ENCODE peak calls at places on chromosomes 16 and 17, in six cellular contexts. One of them, this sample, is unnamed.

GRCh38 chr17:59435238-59435637 is 103.8 kb downstream of the YPEL2 start:
- DNase-seq in endothelial cell: no peak
- DNase-seq in stimulated activated CD4-positive, alpha-beta T cell treated with anti-CD3 and anti-CD28 coated beads, TNF-alpha, amount 100 ng/mL, for 48 hours: no peak
- DNase-seq in hypothalamus: no peak
- DNase-seq in activated gamma-delta T cell: no peak
- DNase-seq in uterus: no peak
- DNase-seq in this sample: no peak

GRCh38 chr17:73585583-73585982 is 58.7 kb downstream of the SDK2 start:
- DNase-seq in hypothalamus: no peak
- DNase-seq in activated gamma-delta T cell: no peak
- DNase-seq in stimulated activated CD4-positive, alpha-beta T cell treated with anti-CD3 and anti-CD28 coated beads, TNF-alpha, amount 100 ng/mL, for 48 hours: no peak
- DNase-seq in endothelial cell: no peak
- DNase-seq in uterus: no peak
- DNase-seq in this sample: no peak

GRCh38 chr16:1398826-1399581 is 15.5 kb downstream of the UNKL start:
- DNase-seq in uterus: no peak
- DNase-seq in hypothalamus: no peak
- DNase-seq in stimulated activated CD4-positive, alpha-beta T cell treated with anti-CD3 and anti-CD28 coated beads, TNF-alpha, amount 100 ng/mL, for 48 hours: no peak
- DNase-seq in activated gamma-delta T cell: no peak
- DNase-seq in endothelial cell: no peak
- DNase-seq in this sample: no peak

GRCh38 chr16:68247400-68247799 is 2.2 kb downstream of the PLA2G15 start:
- DNase-seq in hypothalamus: no peak
- DNase-seq in stimulated activated CD4-positive, alpha-beta T cell treated with anti-CD3 and anti-CD28 coated beads, TNF-alpha, amount 100 ng/mL, for 48 hours: no peak
- DNase-seq in uterus: no peak
- DNase-seq in activated gamma-delta T cell: no peak
- DNase-seq in endothelial cell: no peak
- DNase-seq in this sample: no peak

GRCh38 chr17:60353773-60354172 is 38.2 kb downstream of the USP32 start:
- DNase-seq in endothelial cell: no peak
- DNase-seq in hypothalamus: no peak
- DNase-seq in activated gamma-delta T cell: no peak
- DNase-seq in stimulated activated CD4-positive, alpha-beta T cell treated with anti-CD3 and anti-CD28 coated beads, TNF-alpha, amount 100 ng/mL, for 48 hours: no peak
- DNase-seq in uterus: no peak
- DNase-seq in this sample: no peak

GRCh38 chr16:85068746-85069145 is 41.2 kb downstream of the KIAA0513 start:
- DNase-seq in endothelial cell: no peak
- DNase-seq in uterus: no peak
- DNase-seq in activated gamma-delta T cell: no peak
- DNase-seq in hypothalamus: no peak
- DNase-seq in stimulated activated CD4-positive, alpha-beta T cell treated with anti-CD3 and anti-CD28 coated beads, TNF-alpha, amount 100 ng/mL, for 48 hours: no peak
- DNase-seq in this sample: no peak

GRCh38 chr16:58011652-58012051 is 10.4 kb downstream of the USB1 start:
- DNase-seq in hypothalamus: no peak
- DNase-seq in uterus: no peak
- DNase-seq in endothelial cell: no peak
- DNase-seq in stimulated activated CD4-positive, alpha-beta T cell treated with anti-CD3 and anti-CD28 coated beads, TNF-alpha, amount 100 ng/mL, for 48 hours: no peak
- DNase-seq in activated gamma-delta T cell: no peak
- DNase-seq in this sample: no peak

GRCh38 chr17:5492970-5493369 is 6.6 kb downstream of the MIS12 start:
- DNase-seq in uterus: no peak
- DNase-seq in endothelial cell: no peak
- DNase-seq in hypothalamus: no peak
- DNase-seq in activated gamma-delta T cell: no peak
- DNase-seq in stimulated activated CD4-positive, alpha-beta T cell treated with anti-CD3 and anti-CD28 coated beads, TNF-alpha, amount 100 ng/mL, for 48 hours: no peak
- DNase-seq in this sample: no peak

GRCh38 chr16:78142784-78143183 is 43.3 kb downstream of the WWOX start:
- DNase-seq in activated gamma-delta T cell: no peak
- DNase-seq in hypothalamus: no peak
- DNase-seq in stimulated activated CD4-positive, alpha-beta T cell treated with anti-CD3 and anti-CD28 coated beads, TNF-alpha, amount 100 ng/mL, for 48 hours: no peak
- DNase-seq in endothelial cell: no peak
- DNase-seq in uterus: no peak
- DNase-seq in this sample: no peak

GRCh38 chr17:2380225-2380922 is 20.5 kb downstream of the MNT start:
- DNase-seq in endothelial cell: no peak
- DNase-seq in stimulated activated CD4-positive, alpha-beta T cell treated with anti-CD3 and anti-CD28 coated beads, TNF-alpha, amount 100 ng/mL, for 48 hours: no peak
- DNase-seq in uterus: no peak
- DNase-seq in hypothalamus: no peak
- DNase-seq in activated gamma-delta T cell: no peak
- DNase-seq in this sample: no peak

GRCh38 chr17:40317345-40317873 is 8.4 kb downstream of the RARA start:
- DNase-seq in activated gamma-delta T cell: no peak
- DNase-seq in uterus: peak; percentile 72
- DNase-seq in endothelial cell: peak; percentile 68
- DNase-seq in stimulated activated CD4-positive, alpha-beta T cell treated with anti-CD3 and anti-CD28 coated beads, TNF-alpha, amount 100 ng/mL, for 48 hours: no peak
- DNase-seq in hypothalamus: no peak
- DNase-seq in this sample: no peak

GRCh38 chr17:51601622-51602261 is 341.4 kb downstream of the UTP18 start:
- DNase-seq in uterus: no peak
- DNase-seq in stimulated activated CD4-positive, alpha-beta T cell treated with anti-CD3 and anti-CD28 coated beads, TNF-alpha, amount 100 ng/mL, for 48 hours: no peak
- DNase-seq in hypothalamus: no peak
- DNase-seq in endothelial cell: no peak
- DNase-seq in activated gamma-delta T cell: no peak
- DNase-seq in this sample: peak; percentile 53

GRCh38 chr17:45197108-45197507 is 24.6 kb upstream of the FMNL1 start:
- DNase-seq in activated gamma-delta T cell: no peak
- DNase-seq in uterus: no peak
- DNase-seq in stimulated activated CD4-positive, alpha-beta T cell treated with anti-CD3 and anti-CD28 coated beads, TNF-alpha, amount 100 ng/mL, for 48 hours: no peak
- DNase-seq in endothelial cell: no peak
- DNase-seq in hypothalamus: no peak
- DNase-seq in this sample: no peak

GRCh38 chr16:57940382-57940966 is 30.5 kb downstream of the CNGB1 start:
- DNase-seq in endothelial cell: no peak
- DNase-seq in activated gamma-delta T cell: no peak
- DNase-seq in stimulated activated CD4-positive, alpha-beta T cell treated with anti-CD3 and anti-CD28 coated beads, TNF-alpha, amount 100 ng/mL, for 48 hours: no peak
- DNase-seq in uterus: no peak
- DNase-seq in hypothalamus: no peak
- DNase-seq in this sample: no peak

GRCh38 chr17:16492613-16493290 is 759 bp upstream of the LRRC75A start:
- DNase-seq in hypothalamus: no peak
- DNase-seq in stimulated activated CD4-positive, alpha-beta T cell treated with anti-CD3 and anti-CD28 coated beads, TNF-alpha, amount 100 ng/mL, for 48 hours: no peak
- DNase-seq in activated gamma-delta T cell: no peak
- DNase-seq in endothelial cell: no peak
- DNase-seq in uterus: no peak
- DNase-seq in this sample: no peak

GRCh38 chr17:82799591-82799990 is 40.2 kb downstream of the ZNF750 start:
- DNase-seq in stimulated activated CD4-positive, alpha-beta T cell treated with anti-CD3 and anti-CD28 coated beads, TNF-alpha, amount 100 ng/mL, for 48 hours: no peak
- DNase-seq in endothelial cell: no peak
- DNase-seq in uterus: no peak
- DNase-seq in activated gamma-delta T cell: no peak
- DNase-seq in hypothalamus: no peak
- DNase-seq in this sample: no peak

GRCh38 chr17:45971698-45972141 is 27.3 kb upstream of the STH start:
- DNase-seq in hypothalamus: no peak
- DNase-seq in endothelial cell: no peak
- DNase-seq in activated gamma-delta T cell: no peak
- DNase-seq in stimulated activated CD4-positive, alpha-beta T cell treated with anti-CD3 and anti-CD28 coated beads, TNF-alpha, amount 100 ng/mL, for 48 hours: no peak
- DNase-seq in uterus: no peak
- DNase-seq in this sample: no peak

GRCh38 chr16:46947900-46948547 is 25.4 kb downstream of the DNAJA2 start:
- DNase-seq in stimulated activated CD4-positive, alpha-beta T cell treated with anti-CD3 and anti-CD28 coated beads, TNF-alpha, amount 100 ng/mL, for 48 hours: no peak
- DNase-seq in activated gamma-delta T cell: no peak
- DNase-seq in endothelial cell: peak; percentile 52
- DNase-seq in uterus: no peak
- DNase-seq in hypothalamus: no peak
- DNase-seq in this sample: peak; percentile 8

GRCh38 chr17:74521701-74522201 is 9.5 kb downstream of the CD300LB start:
- DNase-seq in hypothalamus: no peak
- DNase-seq in activated gamma-delta T cell: no peak
- DNase-seq in uterus: no peak
- DNase-seq in stimulated activated CD4-positive, alpha-beta T cell treated with anti-CD3 and anti-CD28 coated beads, TNF-alpha, amount 100 ng/mL, for 48 hours: no peak
- DNase-seq in endothelial cell: no peak
- DNase-seq in this sample: no peak

GRCh38 chr17:80108321-80108971 is 7.1 kb downstream of the GAA start:
- DNase-seq in uterus: no peak
- DNase-seq in hypothalamus: no peak
- DNase-seq in endothelial cell: no peak
- DNase-seq in activated gamma-delta T cell: no peak
- DNase-seq in stimulated activated CD4-positive, alpha-beta T cell treated with anti-CD3 and anti-CD28 coated beads, TNF-alpha, amount 100 ng/mL, for 48 hours: no peak
- DNase-seq in this sample: no peak

GRCh38 chr17:8189041-8189710 is 804 bp downstream of the BORCS6 start:
- DNase-seq in hypothalamus: peak; percentile 22
- DNase-seq in endothelial cell: peak; percentile 23
- DNase-seq in activated gamma-delta T cell: peak; percentile 37
- DNase-seq in stimulated activated CD4-positive, alpha-beta T cell treated with anti-CD3 and anti-CD28 coated beads, TNF-alpha, amount 100 ng/mL, for 48 hours: no peak
- DNase-seq in uterus: no peak
- DNase-seq in this sample: no peak

GRCh38 chr16:75226550-75227360 is 8.0 kb downstream of the CTRB1 start:
- DNase-seq in endothelial cell: no peak
- DNase-seq in uterus: no peak
- DNase-seq in hypothalamus: no peak
- DNase-seq in activated gamma-delta T cell: no peak
- DNase-seq in stimulated activated CD4-positive, alpha-beta T cell treated with anti-CD3 and anti-CD28 coated beads, TNF-alpha, amount 100 ng/mL, for 48 hours: no peak
- DNase-seq in this sample: no peak

GRCh38 chr17:31060814-31061550 is 33.8 kb upstream of the NF1 start:
- DNase-seq in uterus: no peak
- DNase-seq in activated gamma-delta T cell: no peak
- DNase-seq in endothelial cell: no peak
- DNase-seq in stimulated activated CD4-positive, alpha-beta T cell treated with anti-CD3 and anti-CD28 coated beads, TNF-alpha, amount 100 ng/mL, for 48 hours: no peak
- DNase-seq in hypothalamus: no peak
- DNase-seq in this sample: no peak

GRCh38 chr17:13931752-13932477 is 137.4 kb upstream of the COX10 start:
- DNase-seq in stimulated activated CD4-positive, alpha-beta T cell treated with anti-CD3 and anti-CD28 coated beads, TNF-alpha, amount 100 ng/mL, for 48 hours: no peak
- DNase-seq in activated gamma-delta T cell: no peak
- DNase-seq in hypothalamus: no peak
- DNase-seq in endothelial cell: no peak
- DNase-seq in uterus: peak; percentile 83
- DNase-seq in this sample: no peak

GRCh38 chr16:55072976-55073375 is 142.3 kb downstream of the IRX5 start:
- DNase-seq in stimulated activated CD4-positive, alpha-beta T cell treated with anti-CD3 and anti-CD28 coated beads, TNF-alpha, amount 100 ng/mL, for 48 hours: no peak
- DNase-seq in hypothalamus: no peak
- DNase-seq in endothelial cell: no peak
- DNase-seq in activated gamma-delta T cell: no peak
- DNase-seq in uterus: no peak
- DNase-seq in this sample: no peak

GRCh38 chr17:20938244-20938643 is 104.6 kb downstream of the USP22 start:
- DNase-seq in hypothalamus: no peak
- DNase-seq in activated gamma-delta T cell: no peak
- DNase-seq in stimulated activated CD4-positive, alpha-beta T cell treated with anti-CD3 and anti-CD28 coated beads, TNF-alpha, amount 100 ng/mL, for 48 hours: no peak
- DNase-seq in endothelial cell: no peak
- DNase-seq in uterus: no peak
- DNase-seq in this sample: no peak

GRCh38 chr16:85902366-85903155 is 3.6 kb downstream of the IRF8 start:
- DNase-seq in hypothalamus: no peak
- DNase-seq in endothelial cell: no peak
- DNase-seq in stimulated activated CD4-positive, alpha-beta T cell treated with anti-CD3 and anti-CD28 coated beads, TNF-alpha, amount 100 ng/mL, for 48 hours: peak; percentile 17
- DNase-seq in uterus: no peak
- DNase-seq in activated gamma-delta T cell: no peak
- DNase-seq in this sample: no peak

GRCh38 chr17:4157618-4158333 is 14.8 kb downstream of the CYB5D2 start:
- DNase-seq in hypothalamus: no peak
- DNase-seq in endothelial cell: no peak
- DNase-seq in activated gamma-delta T cell: no peak
- DNase-seq in uterus: no peak
- DNase-seq in stimulated activated CD4-positive, alpha-beta T cell treated with anti-CD3 and anti-CD28 coated beads, TNF-alpha, amount 100 ng/mL, for 48 hours: no peak
- DNase-seq in this sample: no peak

GRCh38 chr17:42251115-42251514 is 25.1 kb downstream of the STAT5B start:
- DNase-seq in uterus: no peak
- DNase-seq in hypothalamus: no peak
- DNase-seq in endothelial cell: no peak
- DNase-seq in activated gamma-delta T cell: no peak
- DNase-seq in stimulated activated CD4-positive, alpha-beta T cell treated with anti-CD3 and anti-CD28 coated beads, TNF-alpha, amount 100 ng/mL, for 48 hours: no peak
- DNase-seq in this sample: peak; percentile 20

GRCh38 chr16:2774161-2774891 is 2.8 kb downstream of the ELOB start:
- DNase-seq in hypothalamus: no peak
- DNase-seq in activated gamma-delta T cell: no peak
- DNase-seq in uterus: no peak
- DNase-seq in stimulated activated CD4-positive, alpha-beta T cell treated with anti-CD3 and anti-CD28 coated beads, TNF-alpha, amount 100 ng/mL, for 48 hours: no peak
- DNase-seq in endothelial cell: no peak
- DNase-seq in this sample: no peak

GRCh38 chr17:50364061-50364458 is 8.9 kb downstream of the MRPL27 start:
- DNase-seq in hypothalamus: no peak
- DNase-seq in uterus: no peak
- DNase-seq in endothelial cell: no peak
- DNase-seq in stimulated activated CD4-positive, alpha-beta T cell treated with anti-CD3 and anti-CD28 coated beads, TNF-alpha, amount 100 ng/mL, for 48 hours: no peak
- DNase-seq in activated gamma-delta T cell: no peak
- DNase-seq in this sample: no peak

GRCh38 chr17:59371426-59372099 is 40.1 kb downstream of the YPEL2 start:
- DNase-seq in endothelial cell: no peak
- DNase-seq in uterus: peak; percentile 61
- DNase-seq in activated gamma-delta T cell: no peak
- DNase-seq in stimulated activated CD4-positive, alpha-beta T cell treated with anti-CD3 and anti-CD28 coated beads, TNF-alpha, amount 100 ng/mL, for 48 hours: no peak
- DNase-seq in hypothalamus: no peak
- DNase-seq in this sample: no peak

GRCh38 chr17:40448213-40448638 is 5.0 kb downstream of the IGFBP4 start:
- DNase-seq in endothelial cell: no peak
- DNase-seq in uterus: peak; percentile 60
- DNase-seq in hypothalamus: no peak
- DNase-seq in activated gamma-delta T cell: no peak
- DNase-seq in stimulated activated CD4-positive, alpha-beta T cell treated with anti-CD3 and anti-CD28 coated beads, TNF-alpha, amount 100 ng/mL, for 48 hours: no peak
- DNase-seq in this sample: no peak

GRCh38 chr16:67241008-67241900 is 6.0 kb downstream of the FHOD1 start:
- DNase-seq in activated gamma-delta T cell: no peak
- DNase-seq in uterus: peak; percentile 45
- DNase-seq in endothelial cell: no peak
- DNase-seq in hypothalamus: no peak
- DNase-seq in stimulated activated CD4-positive, alpha-beta T cell treated with anti-CD3 and anti-CD28 coated beads, TNF-alpha, amount 100 ng/mL, for 48 hours: no peak
- DNase-seq in this sample: peak; percentile 63

GRCh38 chr16:13333336-13333735 is 431.9 kb downstream of the SHISA9 start:
- DNase-seq in hypothalamus: no peak
- DNase-seq in endothelial cell: no peak
- DNase-seq in stimulated activated CD4-positive, alpha-beta T cell treated with anti-CD3 and anti-CD28 coated beads, TNF-alpha, amount 100 ng/mL, for 48 hours: no peak
- DNase-seq in activated gamma-delta T cell: no peak
- DNase-seq in uterus: no peak
- DNase-seq in this sample: no peak

This sample was measured in COLO829.